ENCODE peak calls at places on chromosomes 5 and 9, in four cellular contexts. One of them, this sample, is unnamed.

GRCh38 chr5:60843693-60844428 is at the start of gene ELOVL7:
- DNase-seq in ovary: no peak
- DNase-seq in fibroblast of pulmonary artery: peak
- DNase-seq in upper lobe of right lung: peak
- DNase-seq in this sample: no peak

GRCh38 chr5:73188764-73189521 is 15.9 kb downstream of the TMEM174 start:
- DNase-seq in ovary: no peak
- DNase-seq in upper lobe of right lung: no peak
- DNase-seq in fibroblast of pulmonary artery: no peak
- DNase-seq in this sample: no peak

GRCh38 chr5:42876375-42876844 is 64.7 kb upstream of the SELENOP start:
- DNase-seq in fibroblast of pulmonary artery: peak
- DNase-seq in upper lobe of right lung: no peak
- DNase-seq in ovary: no peak
- DNase-seq in this sample: no peak

GRCh38 chr5:66113160-66113559 is 30.9 kb upstream of the SREK1 start:
- DNase-seq in ovary: no peak
- DNase-seq in upper lobe of right lung: no peak
- DNase-seq in fibroblast of pulmonary artery: peak
- DNase-seq in this sample: no peak

GRCh38 chr5:150503977-150504620 is 3.8 kb upstream of the NDST1 start:
- DNase-seq in ovary: no peak
- DNase-seq in upper lobe of right lung: peak
- DNase-seq in fibroblast of pulmonary artery: peak
- DNase-seq in this sample: no peak

GRCh38 chr5:57231607-57232006 is 57.7 kb downstream of the GPBP1 start:
- DNase-seq in upper lobe of right lung: no peak
- DNase-seq in fibroblast of pulmonary artery: peak
- DNase-seq in ovary: no peak
- DNase-seq in this sample: no peak

GRCh38 chr5:172939045-172939444 is 20.2 kb upstream of the RPL26L1 start:
- DNase-seq in ovary: no peak
- DNase-seq in fibroblast of pulmonary artery: peak
- DNase-seq in upper lobe of right lung: no peak
- DNase-seq in this sample: no peak

GRCh38 chr9:110307191-110307590 is 30.5 kb downstream of the TXNDC8 start:
- DNase-seq in fibroblast of pulmonary artery: no peak
- DNase-seq in upper lobe of right lung: no peak
- DNase-seq in ovary: no peak
- DNase-seq in this sample: no peak

GRCh38 chr5:8683528-8683927 is 814.6 kb downstream of the MTRR start:
- DNase-seq in ovary: no peak
- DNase-seq in fibroblast of pulmonary artery: peak
- DNase-seq in upper lobe of right lung: no peak
- DNase-seq in this sample: no peak

GRCh38 chr9:20783057-20784038 is 99.3 kb downstream of the FOCAD start:
- DNase-seq in ovary: no peak
- DNase-seq in upper lobe of right lung: no peak
- DNase-seq in fibroblast of pulmonary artery: no peak
- DNase-seq in this sample: no peak

GRCh38 chr5:40172721-40173120 is 507.0 kb upstream of the PTGER4 start:
- DNase-seq in upper lobe of right lung: no peak
- DNase-seq in ovary: no peak
- DNase-seq in fibroblast of pulmonary artery: no peak
- DNase-seq in this sample: no peak

GRCh38 chr5:132808448-132808847 is 4.7 kb upstream of the SOWAHA start:
- DNase-seq in ovary: no peak
- DNase-seq in upper lobe of right lung: no peak
- DNase-seq in fibroblast of pulmonary artery: no peak
- DNase-seq in this sample: no peak

GRCh38 chr5:50593681-50594080 is 72.8 kb upstream of the PARP8 start:
- DNase-seq in fibroblast of pulmonary artery: no peak
- DNase-seq in ovary: no peak
- DNase-seq in upper lobe of right lung: no peak
- DNase-seq in this sample: peak

GRCh38 chr9:116390306-116391228 is 237.0 kb downstream of the PAPPA start:
- DNase-seq in upper lobe of right lung: no peak
- DNase-seq in fibroblast of pulmonary artery: no peak
- DNase-seq in ovary: no peak
- DNase-seq in this sample: no peak

GRCh38 chr9:96031366-96031824 is 155.9 kb downstream of the ERCC6L2 start:
- DNase-seq in fibroblast of pulmonary artery: no peak
- DNase-seq in upper lobe of right lung: no peak
- DNase-seq in ovary: peak
- DNase-seq in this sample: no peak

GRCh38 chr5:38208782-38209378 is 49.5 kb upstream of the EGFLAM start:
- DNase-seq in upper lobe of right lung: no peak
- DNase-seq in fibroblast of pulmonary artery: peak
- DNase-seq in ovary: peak
- DNase-seq in this sample: no peak

GRCh38 chr5:142313693-142314092 is 11.1 kb downstream of the SPRY4 start:
- DNase-seq in fibroblast of pulmonary artery: peak
- DNase-seq in ovary: no peak
- DNase-seq in upper lobe of right lung: no peak
- DNase-seq in this sample: no peak

GRCh38 chr5:142311725-142312124 is 13.1 kb downstream of the SPRY4 start:
- DNase-seq in ovary: no peak
- DNase-seq in fibroblast of pulmonary artery: no peak
- DNase-seq in upper lobe of right lung: no peak
- DNase-seq in this sample: no peak

GRCh38 chr5:142313275-142313674 is 11.5 kb downstream of the SPRY4 start:
- DNase-seq in upper lobe of right lung: no peak
- DNase-seq in fibroblast of pulmonary artery: no peak
- DNase-seq in ovary: no peak
- DNase-seq in this sample: no peak

GRCh38 chr5:142310803-142311202 is 14.0 kb downstream of the SPRY4 start:
- DNase-seq in upper lobe of right lung: no peak
- DNase-seq in fibroblast of pulmonary artery: no peak
- DNase-seq in ovary: no peak
- DNase-seq in this sample: no peak

GRCh38 chr5:142312399-142312798 is 12.4 kb downstream of the SPRY4 start:
- DNase-seq in ovary: no peak
- DNase-seq in fibroblast of pulmonary artery: no peak
- DNase-seq in upper lobe of right lung: no peak
- DNase-seq in this sample: no peak
- H3K4me3 ChIP-seq in ovary: no peak
- H3K4me3 ChIP-seq in fibroblast of pulmonary artery: no peak
- H3K4me3 ChIP-seq in upper lobe of right lung: no peak
- H3K4me3 ChIP-seq in this sample: no peak

GRCh38 chr5:174522641-174523260 is 201.6 kb upstream of the MSX2 start:
- DNase-seq in upper lobe of right lung: no peak
- DNase-seq in ovary: no peak
- DNase-seq in fibroblast of pulmonary artery: no peak
- DNase-seq in this sample: no peak

GRCh38 chr5:174523311-174524159 is 200.8 kb upstream of the MSX2 start:
- DNase-seq in upper lobe of right lung: no peak
- DNase-seq in fibroblast of pulmonary artery: no peak
- DNase-seq in ovary: no peak
- DNase-seq in this sample: no peak

GRCh38 chr5:174516741-174517140 is 207.6 kb upstream of the MSX2 start:
- DNase-seq in upper lobe of right lung: no peak
- DNase-seq in fibroblast of pulmonary artery: no peak
- DNase-seq in ovary: no peak
- DNase-seq in this sample: no peak

GRCh38 chr5:174518512-174518911 is 205.9 kb upstream of the MSX2 start:
- DNase-seq in upper lobe of right lung: no peak
- DNase-seq in fibroblast of pulmonary artery: no peak
- DNase-seq in ovary: no peak
- DNase-seq in this sample: no peak

GRCh38 chr5:174520420-174521396 is 203.7 kb upstream of the MSX2 start:
- DNase-seq in ovary: no peak
- DNase-seq in upper lobe of right lung: no peak
- DNase-seq in fibroblast of pulmonary artery: no peak
- DNase-seq in this sample: no peak
- H3K4me3 ChIP-seq in ovary: no peak
- H3K4me3 ChIP-seq in upper lobe of right lung: no peak
- H3K4me3 ChIP-seq in fibroblast of pulmonary artery: no peak
- H3K4me3 ChIP-seq in this sample: no peak

GRCh38 chr9:127835930-127836586 is 18.4 kb downstream of the ENG start:
- DNase-seq in upper lobe of right lung: peak
- DNase-seq in fibroblast of pulmonary artery: peak
- DNase-seq in ovary: peak
- DNase-seq in this sample: no peak
- H3K4me3 ChIP-seq in upper lobe of right lung: peak
- H3K4me3 ChIP-seq in fibroblast of pulmonary artery: no peak
- H3K4me3 ChIP-seq in ovary: no peak
- H3K4me3 ChIP-seq in this sample: no peak

DNA sequence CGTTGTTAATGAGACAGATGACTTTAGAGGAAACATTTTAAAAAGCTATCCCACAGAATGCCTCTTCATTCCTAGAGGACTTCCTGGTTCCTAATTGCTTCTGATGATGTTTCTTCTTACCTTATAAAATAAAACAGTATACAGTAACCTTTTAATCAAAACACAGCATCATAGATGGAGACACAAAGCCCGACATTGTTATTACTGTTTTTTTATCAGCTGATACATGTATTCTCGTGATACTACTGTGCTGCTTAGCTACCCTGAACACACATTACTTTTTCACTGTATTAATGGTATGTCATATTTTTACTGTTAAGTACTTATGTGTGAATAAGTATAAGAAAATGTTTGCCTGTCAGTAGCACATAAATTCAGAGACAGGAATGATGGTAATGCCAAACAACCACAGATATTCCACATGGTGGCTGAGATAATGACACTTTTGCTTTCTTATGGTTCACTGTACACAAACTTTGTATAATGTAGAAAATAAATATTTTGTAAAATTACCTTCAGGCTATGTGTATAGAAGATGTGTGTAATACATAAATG is 68.7 kb downstream of the RAB24 start:
- DNase-seq in fibroblast of pulmonary artery: no peak
- DNase-seq in upper lobe of right lung: no peak
- DNase-seq in ovary: no peak
- DNase-seq in this sample: no peak
- H3K4me3 ChIP-seq in fibroblast of pulmonary artery: no peak
- H3K4me3 ChIP-seq in upper lobe of right lung: no peak
- H3K4me3 ChIP-seq in ovary: no peak
- H3K4me3 ChIP-seq in this sample: no peak

GRCh38 chr9:80841888-80842287 is 847.5 kb downstream of the TLE1 start:
- DNase-seq in upper lobe of right lung: no peak
- DNase-seq in fibroblast of pulmonary artery: no peak
- DNase-seq in ovary: no peak
- DNase-seq in this sample: no peak

GRCh38 chr9:80842976-80843506 is 846.3 kb downstream of the TLE1 start:
- DNase-seq in ovary: no peak
- DNase-seq in fibroblast of pulmonary artery: no peak
- DNase-seq in upper lobe of right lung: no peak
- DNase-seq in this sample: no peak

GRCh38 chr9:80842383-80842782 is 847.0 kb downstream of the TLE1 start:
- DNase-seq in fibroblast of pulmonary artery: no peak
- DNase-seq in ovary: no peak
- DNase-seq in upper lobe of right lung: no peak
- DNase-seq in this sample: no peak

GRCh38 chr9:80836013-80836412 is 853.3 kb downstream of the TLE1 start:
- DNase-seq in ovary: no peak
- DNase-seq in fibroblast of pulmonary artery: no peak
- DNase-seq in upper lobe of right lung: no peak
- DNase-seq in this sample: no peak

DNA sequence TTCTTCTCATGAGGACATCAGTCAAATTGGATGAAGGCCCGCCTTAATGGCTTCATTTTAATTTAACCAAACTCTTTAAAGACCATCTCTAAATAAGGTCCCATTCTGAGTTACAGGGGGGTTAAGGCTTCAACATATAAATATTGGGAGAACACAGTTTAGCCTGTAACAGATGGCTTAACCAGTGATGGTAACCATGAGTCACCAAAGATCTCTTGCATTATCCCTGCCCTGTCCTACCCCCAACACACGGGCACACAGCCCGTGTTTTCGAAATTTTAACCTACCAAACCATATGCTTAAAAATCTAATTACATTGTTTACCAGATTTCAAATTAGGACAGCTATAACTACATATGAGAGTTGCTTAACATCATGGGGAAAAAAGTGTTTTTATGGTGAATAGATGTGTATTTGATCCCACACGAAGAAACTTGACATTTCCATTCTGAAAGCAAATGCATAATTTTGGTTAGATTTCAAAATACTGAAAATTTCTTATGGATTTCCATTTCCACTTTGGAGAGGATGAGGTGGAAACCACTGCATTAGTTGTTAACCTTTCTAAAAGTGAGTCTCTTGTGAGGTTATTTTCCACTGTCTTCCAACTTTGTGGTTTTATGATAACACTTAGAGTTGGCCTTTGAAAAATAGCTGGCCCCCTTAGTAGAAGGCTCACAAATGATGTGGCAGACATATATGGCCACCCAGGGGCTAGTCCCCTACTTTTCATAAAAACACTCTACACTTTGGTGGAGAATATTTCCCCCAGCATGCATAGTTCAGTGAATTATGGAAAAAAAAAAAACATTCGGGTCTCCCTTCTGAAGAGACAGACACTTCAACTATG is 849.3 kb downstream of the TLE1 start:
- DNase-seq in fibroblast of pulmonary artery: no peak
- DNase-seq in upper lobe of right lung: no peak
- DNase-seq in ovary: no peak
- DNase-seq in this sample: no peak
- H3K4me3 ChIP-seq in fibroblast of pulmonary artery: no peak
- H3K4me3 ChIP-seq in upper lobe of right lung: no peak
- H3K4me3 ChIP-seq in ovary: no peak
- H3K4me3 ChIP-seq in this sample: no peak

DNA sequence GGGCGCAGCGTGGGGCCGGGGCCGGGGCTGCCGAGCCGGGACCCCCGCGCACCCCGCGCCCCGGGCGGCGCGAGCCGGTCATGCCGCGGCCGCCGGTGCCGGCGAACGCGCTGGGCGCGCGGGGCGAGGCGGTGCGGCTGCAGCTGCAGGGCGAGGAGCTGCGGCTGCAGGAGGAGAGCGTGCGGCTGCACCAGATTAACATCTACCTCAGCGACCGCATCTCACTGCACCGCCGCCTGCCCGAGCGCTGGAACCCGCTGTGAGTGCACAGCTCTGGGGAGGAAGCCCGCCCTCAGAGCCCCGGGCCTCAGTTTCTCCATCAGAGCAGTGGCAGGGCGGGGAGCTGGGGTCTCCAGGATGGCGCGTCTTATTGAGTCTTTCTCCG is 333 bp downstream of the GALNT12 start:
- DNase-seq in fibroblast of pulmonary artery: no peak
- DNase-seq in ovary: no peak
- DNase-seq in upper lobe of right lung: peak
- DNase-seq in this sample: no peak
- H3K4me3 ChIP-seq in fibroblast of pulmonary artery: peak
- H3K4me3 ChIP-seq in ovary: peak
- H3K4me3 ChIP-seq in upper lobe of right lung: peak
- H3K4me3 ChIP-seq in this sample: peak

DNA sequence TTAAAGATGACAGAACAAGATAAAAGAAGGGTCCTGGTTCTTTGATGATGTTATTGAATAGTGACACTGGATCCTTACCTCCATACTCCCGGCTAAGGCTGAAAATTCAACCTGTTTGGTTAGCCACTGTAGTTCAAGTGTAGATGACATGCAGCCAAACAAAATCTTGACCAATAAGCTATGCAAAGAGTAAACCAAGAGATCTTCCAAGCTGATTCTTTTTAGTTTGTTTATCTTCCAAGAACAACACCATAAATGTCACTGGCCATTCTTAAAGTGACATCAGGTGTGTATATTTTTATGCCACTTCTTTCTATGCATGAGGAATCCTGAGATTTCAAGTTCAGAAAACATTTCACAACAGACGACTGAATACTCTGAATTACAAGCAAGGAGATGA is 141.5 kb upstream of the FST start:
- DNase-seq in ovary: no peak
- DNase-seq in upper lobe of right lung: no peak
- DNase-seq in fibroblast of pulmonary artery: no peak
- DNase-seq in this sample: no peak
- H3K4me3 ChIP-seq in ovary: no peak
- H3K4me3 ChIP-seq in upper lobe of right lung: no peak
- H3K4me3 ChIP-seq in fibroblast of pulmonary artery: no peak
- H3K4me3 ChIP-seq in this sample: no peak

GRCh38 chr9:5044160-5044559 is 59.1 kb downstream of the JAK2 start:
- DNase-seq in upper lobe of right lung: no peak
- DNase-seq in ovary: no peak
- DNase-seq in fibroblast of pulmonary artery: no peak
- DNase-seq in this sample: no peak
- H3K4me3 ChIP-seq in upper lobe of right lung: no peak
- H3K4me3 ChIP-seq in ovary: no peak
- H3K4me3 ChIP-seq in fibroblast of pulmonary artery: no peak
- H3K4me3 ChIP-seq in this sample: no peak

This sample was measured in CD4-positive, alpha-beta memory T cell.